ENCODE peak calls at places on chromosome 15, in four cellular contexts. D, B, G and S are unnamed samples.

GRCh38 chr15:62601779-62602540 is 436.9 kb upstream of the C2CD4B start:
- DNase-seq in B (no peak), D (no peak), G (no peak), S (no peak)

GRCh38 chr15:70833897-70834765 is 19.8 kb downstream of the LARP6 start:
- DNase-seq in G (no peak), D (no peak), B (peak), S (peak)

GRCh38 chr15:75843618-75844610 is 667 bp downstream of the UBE2Q2 start:
- DNase-seq in D (peak), B (peak), G (peak), S (peak)

GRCh38 chr15:81289910-81290309 is 34.0 kb downstream of the STARD5 start:
- DNase-seq in G (no peak), D (no peak), B (no peak), S (no peak)

GRCh38 chr15:67066041-67067021 is 929 bp downstream of the SMAD3 start:
- DNase-seq in D (peak), G (no peak), B (no peak), S (no peak)

GRCh38 chr15:91649922-91650321 is 203.6 kb upstream of the SLCO3A1 start:
- DNase-seq in G (no peak), D (no peak), B (no peak), S (no peak)

GRCh38 chr15:43440721-43441281 is 52.2 kb downstream of the TP53BP1 start:
- DNase-seq in D (peak), G (peak), B (peak), S (no peak)

GRCh38 chr15:52370010-52370409 is 74.4 kb upstream of the MYO5C start:
- DNase-seq in G (no peak), B (no peak), D (no peak), S (no peak)

GRCh38 chr15:61598655-61599054 is 369.6 kb upstream of the RORA start:
- DNase-seq in G (peak), D (no peak), B (no peak), S (no peak)

GRCh38 chr15:75454471-75455418 is 3.3 kb upstream of the SIN3A start:
- DNase-seq in B (peak), D (peak), G (peak), S (peak)

GRCh38 chr15:95603802-95604201 is 726.7 kb upstream of the NR2F2 start:
- DNase-seq in B (no peak), G (no peak), D (no peak), S (no peak)

GRCh38 chr15:68285243-68285980 is 7.9 kb downstream of the FEM1B start:
- DNase-seq in B (no peak), D (no peak), G (no peak), S (peak)

GRCh38 chr15:80028937-80029336 is 30.5 kb upstream of the ZFAND6 start:
- DNase-seq in D (no peak), G (no peak), B (no peak), S (no peak)

GRCh38 chr15:28896944-28897343 is 11.2 kb downstream of the APBA2 start:
- DNase-seq in G (no peak), D (no peak), B (peak), S (no peak)

GRCh38 chr15:49758856-49759255 is 138.0 kb downstream of the DTWD1 start:
- DNase-seq in D (no peak), B (no peak), G (no peak), S (no peak)

GRCh38 chr15:81188354-81188753 is 8.3 kb upstream of the IL16 start:
- DNase-seq in G (no peak), D (no peak), B (no peak), S (no peak)